ENCODE peak calls at places on chromosomes 16 and 17, in five cellular contexts. B, K, W, G and T are unnamed samples.

GRCh38 chr17:21125862-21126261 is 902 bp upstream of the DHRS7B start:
- DNase-seq in B (no peak), K (no peak), W (no peak), G (no peak), T (no peak)

GRCh38 chr17:70987867-70988340 is 818.6 kb downstream of the KCNJ2 start:
- DNase-seq in B (no peak), K (no peak), W (no peak), G (peak), T (no peak)

GRCh38 chr17:27354491-27355081 is 60.7 kb downstream of the WSB1 start:
- DNase-seq in B (no peak), K (no peak), W (no peak), G (no peak), T (no peak)

GRCh38 chr17:81514735-81515529 is 2.3 kb upstream of the ACTG1 start:
- DNase-seq in B (peak), K (peak), W (peak), G (peak), T (peak)

GRCh38 chr17:8016632-8017424 is 14.4 kb downstream of the GUCY2D start:
- DNase-seq in B (no peak), K (peak), W (no peak), G (peak), T (peak)

GRCh38 chr17:75721463-75722011 is 278 bp downstream of the ITGB4 start:
- DNase-seq in B (no peak), K (no peak), W (no peak), G (no peak), T (no peak)

GRCh38 chr17:45355087-45355486 is 38.3 kb upstream of the MAP3K14 start:
- DNase-seq in B (no peak), K (no peak), W (no peak), G (no peak), T (no peak)

GRCh38 chr17:52419256-52419655 is 260.7 kb upstream of the CA10 start:
- DNase-seq in B (no peak), K (no peak), W (no peak), G (no peak), T (no peak)

GRCh38 chr16:89198417-89199240 is 1.7 kb downstream of the SLC22A31 start:
- DNase-seq in B (no peak), K (no peak), W (no peak), G (no peak), T (no peak)

GRCh38 chr16:24497405-24497804 is 42.0 kb upstream of the RBBP6 start:
- DNase-seq in B (no peak), K (peak), W (peak), G (no peak), T (peak)

GRCh38 chr17:31597646-31598387 is 206.3 kb downstream of the RAB11FIP4 start:
- DNase-seq in B (no peak), K (no peak), W (no peak), G (no peak), T (no peak)

GRCh38 chr16:23836404-23837291 is 865 bp downstream of the PRKCB start:
- DNase-seq in B (no peak), K (no peak), W (no peak), G (peak), T (no peak)

DNA sequence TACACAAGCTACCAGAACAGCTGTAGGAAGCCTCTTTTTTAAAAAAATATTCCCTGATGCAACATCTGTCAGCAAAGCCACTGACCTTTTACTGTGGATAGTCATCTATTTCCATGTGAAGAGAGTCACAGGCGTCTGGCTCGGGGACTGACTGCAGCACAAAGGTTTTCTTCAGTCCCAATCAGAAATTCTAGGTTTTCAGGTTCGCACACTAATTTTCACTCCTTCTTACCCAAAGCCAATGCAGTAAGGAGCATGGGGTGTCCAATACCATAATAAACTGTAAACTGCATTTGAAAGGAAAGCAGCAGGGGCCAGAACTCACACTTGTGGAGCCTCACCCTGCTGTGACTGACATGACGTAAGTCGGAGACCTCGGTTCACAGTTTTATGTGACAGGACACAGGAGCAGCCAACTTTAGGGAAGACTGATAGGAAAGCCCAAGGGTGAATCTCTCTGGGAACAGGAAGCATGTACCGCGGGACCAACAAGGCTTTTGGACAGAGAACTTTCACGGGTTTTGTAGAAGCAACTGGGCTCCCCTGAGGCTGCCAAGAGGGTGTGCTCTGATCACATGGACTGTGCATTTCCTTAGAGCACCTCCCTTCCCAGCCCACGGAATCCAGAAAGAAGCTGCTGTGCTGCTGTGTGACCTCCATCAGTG is 9.1 kb upstream of the TMEM100 start:
- DNase-seq in B (peak), K (peak), W (peak), G (peak), T (peak)
- H3K4me3 ChIP-seq in B (peak), K (peak), W (no peak), G (no peak), T (peak)

DNA sequence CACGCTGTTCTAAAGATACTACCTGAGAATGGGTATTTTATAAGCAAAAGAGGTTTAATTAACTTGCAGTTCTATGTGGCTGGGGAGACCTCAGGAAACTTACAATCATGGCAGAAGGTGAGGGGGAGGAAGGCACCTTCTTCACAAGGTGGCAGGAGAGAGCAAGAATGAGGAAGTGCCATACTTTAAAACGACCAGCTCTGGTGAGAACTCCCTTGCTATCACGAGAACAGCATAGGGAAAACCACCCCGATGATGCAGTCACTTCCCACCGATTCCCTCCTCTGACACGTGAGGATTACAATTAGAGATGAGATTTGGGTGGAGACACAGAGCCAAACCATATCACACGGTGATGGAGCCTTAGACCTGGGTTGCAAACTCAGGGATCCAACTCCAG is 317.5 kb upstream of the EEF2KMT start:
- DNase-seq in B (no peak), K (no peak), W (no peak), G (peak), T (no peak)
- TF ChIP-seq CTCF in B (no peak), K (no peak), W (no peak), G (peak), T (no peak)

GRCh38 chr17:40095944-40096791 is 4.2 kb downstream of the NR1D1 start:
- DNase-seq in B (peak), K (no peak), W (peak), G (no peak), T (no peak)
- H3K4me3 ChIP-seq in B (no peak), K (no peak), W (no peak), G (no peak), T (no peak)

DNA sequence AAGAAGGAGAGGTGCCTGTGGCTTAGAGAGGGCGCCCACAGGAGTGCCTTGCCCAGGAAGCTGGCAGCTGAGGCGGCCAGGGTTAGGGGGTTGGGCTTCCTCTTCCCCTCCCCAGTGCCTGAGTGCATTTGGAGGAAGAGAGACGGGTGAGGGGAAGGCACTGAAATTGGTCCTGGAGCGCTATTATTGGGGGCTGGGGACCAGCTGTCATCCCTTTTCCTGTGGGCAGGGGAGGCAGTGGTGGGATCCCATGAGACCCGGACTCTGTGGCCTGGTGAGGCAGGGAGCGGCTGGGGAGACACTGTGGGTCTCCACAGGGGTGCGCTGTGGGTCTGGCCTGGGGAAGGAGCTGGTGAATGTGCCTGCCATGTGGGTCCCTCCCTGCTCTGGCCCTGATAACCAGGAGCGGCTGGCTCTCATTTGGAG is 259.7 kb downstream of the SEC14L1 start:
- DNase-seq in B (peak), K (no peak), W (no peak), G (peak), T (peak)
- TF ChIP-seq CTCF in B (peak), K (peak), W (peak), G (peak), T (peak)

GRCh38 chr16:22188595-22189442 is 17.3 kb upstream of the EEF2K start:
- DNase-seq in B (peak), K (peak), W (peak), G (peak), T (peak)
- H3K4me3 ChIP-seq in B (no peak), K (no peak), W (no peak), G (no peak), T (no peak)

DNA sequence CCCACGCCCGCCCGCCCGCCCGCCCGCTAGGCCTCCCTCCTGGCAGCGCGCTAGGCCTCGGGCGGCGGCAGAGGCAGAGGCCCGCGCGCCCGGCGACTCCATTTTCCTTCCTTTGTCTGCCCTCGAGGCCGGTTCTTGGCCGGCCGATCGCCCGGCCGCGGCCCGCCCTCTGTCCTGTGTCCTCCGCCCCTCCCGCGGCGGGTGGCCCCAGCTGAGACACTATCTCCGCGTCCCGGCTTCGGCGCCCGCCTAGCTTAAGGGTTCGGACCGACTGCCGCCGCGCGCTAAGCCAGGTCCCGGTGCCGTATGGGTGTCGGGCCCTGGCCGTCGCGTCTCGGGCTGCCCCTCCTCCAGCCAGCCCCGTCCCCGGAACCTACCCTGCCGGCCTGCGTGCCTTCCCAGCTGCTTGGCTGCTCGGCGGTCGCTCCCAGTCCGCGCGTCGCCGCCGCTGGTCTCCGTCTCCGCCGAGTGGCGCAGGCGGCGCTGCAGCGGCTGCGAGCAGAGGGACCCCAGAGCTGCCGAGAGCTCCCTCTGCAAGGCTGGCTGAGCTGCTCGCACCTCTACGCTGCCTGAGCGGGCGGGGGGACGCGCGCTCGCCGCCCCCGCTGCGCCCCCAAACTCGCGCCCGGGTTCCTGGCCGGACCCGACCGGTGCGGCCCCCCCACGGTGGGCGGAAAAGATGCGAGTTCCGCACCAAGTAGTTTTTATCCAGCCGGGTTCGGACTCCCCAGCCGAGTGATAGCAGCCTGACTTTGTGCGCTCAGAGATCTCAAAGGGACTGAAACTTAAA is 787 bp downstream of the CTCF start:
- DNase-seq in B (peak), K (peak), W (peak), G (peak), T (peak)
- TF ChIP-seq CTCF in B (peak), K (no peak), W (peak), G (peak), T (peak)

GRCh38 chr16:4850211-4850610 is 2.9 kb downstream of the UBN1 start:
- DNase-seq in B (no peak), K (no peak), W (peak), G (no peak), T (peak)

GRCh38 chr16:4852221-4852872 is 5.1 kb downstream of the UBN1 start:
- DNase-seq in B (no peak), K (peak), W (peak), G (no peak), T (peak)

GRCh38 chr16:4846503-4846900 is 586 bp downstream of the GLYR1 start:
- DNase-seq in B (peak), K (peak), W (peak), G (peak), T (peak)

GRCh38 chr16:4846901-4847773 is at the start of the genes GLYR1 and UBN1:
- DNase-seq in B (peak), K (peak), W (peak), G (peak), T (peak)

GRCh38 chr16:4847774-4848587 is 700 bp downstream of the UBN1 start:
- DNase-seq in B (peak), K (peak), W (peak), G (peak), T (peak)
- H3K4me3 ChIP-seq in B (peak), K (peak), W (peak), G (peak), T (peak)

DNA sequence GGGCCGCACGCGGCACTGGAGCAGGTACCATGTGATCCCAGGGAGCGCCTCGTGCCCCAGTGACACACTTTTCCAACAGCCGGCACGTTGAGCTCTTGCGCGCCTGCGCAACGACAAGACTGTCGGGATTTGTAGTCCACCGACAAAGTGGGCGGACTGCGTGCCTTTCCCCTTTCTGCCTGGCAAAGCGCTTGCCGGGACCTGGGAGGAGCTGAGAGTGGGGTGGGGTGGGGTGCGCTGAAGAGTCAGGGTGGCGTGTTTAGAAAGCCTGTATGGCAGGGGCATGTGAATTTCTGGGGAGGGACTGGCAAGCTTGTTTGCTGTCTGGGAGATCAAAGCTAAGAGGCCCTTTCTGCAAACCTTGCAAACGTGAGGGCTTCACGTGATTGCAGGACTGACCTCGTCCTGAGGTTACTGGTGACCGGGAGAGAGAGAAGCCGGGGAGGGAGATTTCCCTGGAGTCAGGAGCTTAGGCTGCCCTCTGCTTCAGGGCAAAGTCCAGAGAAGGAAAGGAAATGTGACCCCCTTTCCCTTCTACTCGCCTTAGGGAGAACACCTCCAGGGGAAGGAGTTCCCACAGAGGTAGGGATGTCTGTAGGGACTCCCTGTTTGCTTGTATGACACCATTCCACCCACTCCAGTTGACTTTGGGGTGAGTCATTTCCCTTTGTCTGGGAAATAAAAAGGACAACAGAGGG is 429 bp upstream of the NR1D1 start:
- DNase-seq in B (peak), K (peak), W (peak), G (peak), T (peak)
- TF ChIP-seq CTCF in B (no peak), K (no peak), W (no peak), G (no peak), T (no peak)

DNA sequence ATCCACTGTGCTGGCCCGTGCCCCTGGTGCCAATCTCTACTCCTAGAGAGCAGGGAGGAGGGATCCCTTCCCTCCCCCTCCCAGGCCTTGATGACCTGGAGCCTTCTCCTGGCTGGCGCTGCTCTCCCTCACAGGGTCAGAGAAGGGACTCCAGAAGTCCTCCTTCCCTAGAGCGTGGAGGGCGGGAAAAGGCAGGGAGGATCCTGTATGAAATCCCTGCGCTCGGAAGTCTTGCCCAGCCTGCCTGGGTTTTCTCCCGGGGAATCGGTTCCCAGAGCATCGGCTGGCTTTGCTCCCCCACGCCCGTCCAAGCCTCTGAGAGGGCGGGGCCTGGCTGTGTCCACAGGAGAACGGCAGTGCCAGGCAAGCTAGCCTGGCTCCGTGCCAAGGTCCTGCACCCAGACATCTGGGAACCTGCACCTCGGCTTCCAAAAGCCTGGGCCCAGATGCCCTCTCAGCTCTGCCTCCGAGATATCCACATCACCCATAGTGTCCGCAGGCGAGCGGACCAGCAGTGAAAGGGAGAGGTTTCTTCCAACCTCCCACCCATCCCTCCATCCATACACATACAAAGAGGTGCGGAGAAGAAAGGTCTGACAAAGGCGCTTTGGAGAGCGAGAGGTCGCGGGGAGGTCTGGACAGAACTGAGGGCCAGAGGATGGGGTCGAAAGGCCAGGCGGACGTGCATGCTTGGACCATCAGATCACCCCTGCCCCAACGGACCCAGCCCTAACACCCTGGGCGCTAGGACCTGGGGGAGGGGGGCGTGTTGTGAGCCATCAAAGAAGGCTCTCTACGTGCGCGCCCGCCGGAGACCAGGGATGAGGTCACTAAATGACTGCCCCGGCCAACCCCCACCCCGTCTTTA is 1.1 kb downstream of the MPP2 start:
- DNase-seq in B (peak), K (peak), W (peak), G (peak), T (peak)
- H3K4me3 ChIP-seq in B (peak), K (peak), W (peak), G (peak), T (peak)